ENCODE peak calls at places on chromosomes 11 and 22, in four cellular contexts. One of them, this sample, is unnamed.
A peak's percentile ranks its signal among the peaks of the same experiment; 100 is the strongest.

GRCh38 chr22:33871935-33872334 is 48.3 kb downstream of the LARGE1 start:
- DNase-seq in stimulated activated CD4-positive, alpha-beta T cell treated with anti-CD3 and anti-CD28 coated beads, Interleukin-1b, Interleukin-23, amount 100 ng/mL, for 4 hours: no peak
- DNase-seq in OCI-LY7: no peak
- DNase-seq in activated CD4-positive, alpha-beta T cell treated with anti-CD3 and anti-CD28 coated beads, Interleukin-2, amount 10 ng/mL, durations not matched to agents 7 days and 5 days: no peak
- DNase-seq in this sample: no peak

GRCh38 chr11:32006799-32007388 is 84.0 kb upstream of the RCN1 start:
- DNase-seq in stimulated activated CD4-positive, alpha-beta T cell treated with anti-CD3 and anti-CD28 coated beads, Interleukin-1b, Interleukin-23, amount 100 ng/mL, for 4 hours: no peak
- DNase-seq in OCI-LY7: peak; percentile 37
- DNase-seq in activated CD4-positive, alpha-beta T cell treated with anti-CD3 and anti-CD28 coated beads, Interleukin-2, amount 10 ng/mL, durations not matched to agents 7 days and 5 days: peak; percentile 34
- DNase-seq in this sample: no peak

GRCh38 chr11:61494341-61495038 is 14.1 kb upstream of the LRRC10B start:
- DNase-seq in stimulated activated CD4-positive, alpha-beta T cell treated with anti-CD3 and anti-CD28 coated beads, Interleukin-1b, Interleukin-23, amount 100 ng/mL, for 4 hours: no peak
- DNase-seq in OCI-LY7: no peak
- DNase-seq in activated CD4-positive, alpha-beta T cell treated with anti-CD3 and anti-CD28 coated beads, Interleukin-2, amount 10 ng/mL, durations not matched to agents 7 days and 5 days: no peak
- DNase-seq in this sample: no peak

GRCh38 chr22:41928416-41929157 is 2.0 kb upstream of the TNFRSF13C start:
- DNase-seq in stimulated activated CD4-positive, alpha-beta T cell treated with anti-CD3 and anti-CD28 coated beads, Interleukin-1b, Interleukin-23, amount 100 ng/mL, for 4 hours: no peak
- DNase-seq in OCI-LY7: no peak
- DNase-seq in activated CD4-positive, alpha-beta T cell treated with anti-CD3 and anti-CD28 coated beads, Interleukin-2, amount 10 ng/mL, durations not matched to agents 7 days and 5 days: no peak
- DNase-seq in this sample: no peak

GRCh38 chr11:72730243-72730642 is 22.0 kb downstream of the ARAP1 start:
- DNase-seq in stimulated activated CD4-positive, alpha-beta T cell treated with anti-CD3 and anti-CD28 coated beads, Interleukin-1b, Interleukin-23, amount 100 ng/mL, for 4 hours: no peak
- DNase-seq in OCI-LY7: no peak
- DNase-seq in activated CD4-positive, alpha-beta T cell treated with anti-CD3 and anti-CD28 coated beads, Interleukin-2, amount 10 ng/mL, durations not matched to agents 7 days and 5 days: no peak
- DNase-seq in this sample: no peak

GRCh38 chr11:7936615-7937014 is 4.9 kb downstream of the OR10A3 start:
- DNase-seq in stimulated activated CD4-positive, alpha-beta T cell treated with anti-CD3 and anti-CD28 coated beads, Interleukin-1b, Interleukin-23, amount 100 ng/mL, for 4 hours: no peak
- DNase-seq in OCI-LY7: no peak
- DNase-seq in activated CD4-positive, alpha-beta T cell treated with anti-CD3 and anti-CD28 coated beads, Interleukin-2, amount 10 ng/mL, durations not matched to agents 7 days and 5 days: no peak
- DNase-seq in this sample: no peak

GRCh38 chr11:6542727-6543126 is 45.6 kb downstream of the DNHD1 start:
- DNase-seq in stimulated activated CD4-positive, alpha-beta T cell treated with anti-CD3 and anti-CD28 coated beads, Interleukin-1b, Interleukin-23, amount 100 ng/mL, for 4 hours: no peak
- DNase-seq in OCI-LY7: no peak
- DNase-seq in activated CD4-positive, alpha-beta T cell treated with anti-CD3 and anti-CD28 coated beads, Interleukin-2, amount 10 ng/mL, durations not matched to agents 7 days and 5 days: no peak
- DNase-seq in this sample: no peak

GRCh38 chr11:130582994-130583393 is 134.5 kb downstream of the ADAMTS15 start:
- DNase-seq in stimulated activated CD4-positive, alpha-beta T cell treated with anti-CD3 and anti-CD28 coated beads, Interleukin-1b, Interleukin-23, amount 100 ng/mL, for 4 hours: no peak
- DNase-seq in OCI-LY7: no peak
- DNase-seq in activated CD4-positive, alpha-beta T cell treated with anti-CD3 and anti-CD28 coated beads, Interleukin-2, amount 10 ng/mL, durations not matched to agents 7 days and 5 days: no peak
- DNase-seq in this sample: no peak

GRCh38 chr11:13216019-13217006 is 61.3 kb upstream of the BMAL1 start:
- DNase-seq in stimulated activated CD4-positive, alpha-beta T cell treated with anti-CD3 and anti-CD28 coated beads, Interleukin-1b, Interleukin-23, amount 100 ng/mL, for 4 hours: no peak
- DNase-seq in OCI-LY7: no peak
- DNase-seq in activated CD4-positive, alpha-beta T cell treated with anti-CD3 and anti-CD28 coated beads, Interleukin-2, amount 10 ng/mL, durations not matched to agents 7 days and 5 days: no peak
- DNase-seq in this sample: no peak

GRCh38 chr22:38706101-38706884 is 549 bp downstream of the GTPBP1 start:
- DNase-seq in stimulated activated CD4-positive, alpha-beta T cell treated with anti-CD3 and anti-CD28 coated beads, Interleukin-1b, Interleukin-23, amount 100 ng/mL, for 4 hours: peak; percentile 30
- DNase-seq in OCI-LY7: peak; percentile 20
- DNase-seq in activated CD4-positive, alpha-beta T cell treated with anti-CD3 and anti-CD28 coated beads, Interleukin-2, amount 10 ng/mL, durations not matched to agents 7 days and 5 days: peak; percentile 49
- DNase-seq in this sample: no peak

GRCh38 chr22:30421695-30422480 is 3.7 kb upstream of the MTFP1 start:
- DNase-seq in stimulated activated CD4-positive, alpha-beta T cell treated with anti-CD3 and anti-CD28 coated beads, Interleukin-1b, Interleukin-23, amount 100 ng/mL, for 4 hours: no peak
- DNase-seq in OCI-LY7: no peak
- DNase-seq in activated CD4-positive, alpha-beta T cell treated with anti-CD3 and anti-CD28 coated beads, Interleukin-2, amount 10 ng/mL, durations not matched to agents 7 days and 5 days: no peak
- DNase-seq in this sample: no peak

GRCh38 chr11:113664069-113664980 is 41.8 kb downstream of the TMPRSS5 start:
- DNase-seq in stimulated activated CD4-positive, alpha-beta T cell treated with anti-CD3 and anti-CD28 coated beads, Interleukin-1b, Interleukin-23, amount 100 ng/mL, for 4 hours: no peak
- DNase-seq in OCI-LY7: no peak
- DNase-seq in activated CD4-positive, alpha-beta T cell treated with anti-CD3 and anti-CD28 coated beads, Interleukin-2, amount 10 ng/mL, durations not matched to agents 7 days and 5 days: no peak
- DNase-seq in this sample: no peak

GRCh38 chr11:103920933-103921332 is 115.5 kb upstream of the DDI1 start:
- DNase-seq in stimulated activated CD4-positive, alpha-beta T cell treated with anti-CD3 and anti-CD28 coated beads, Interleukin-1b, Interleukin-23, amount 100 ng/mL, for 4 hours: no peak
- DNase-seq in OCI-LY7: peak; percentile 18
- DNase-seq in activated CD4-positive, alpha-beta T cell treated with anti-CD3 and anti-CD28 coated beads, Interleukin-2, amount 10 ng/mL, durations not matched to agents 7 days and 5 days: no peak
- DNase-seq in this sample: no peak

GRCh38 chr11:122069946-122070345 is 46.1 kb downstream of the BLID start:
- DNase-seq in stimulated activated CD4-positive, alpha-beta T cell treated with anti-CD3 and anti-CD28 coated beads, Interleukin-1b, Interleukin-23, amount 100 ng/mL, for 4 hours: no peak
- DNase-seq in OCI-LY7: no peak
- DNase-seq in activated CD4-positive, alpha-beta T cell treated with anti-CD3 and anti-CD28 coated beads, Interleukin-2, amount 10 ng/mL, durations not matched to agents 7 days and 5 days: peak; percentile 17
- DNase-seq in this sample: no peak

GRCh38 chr11:111777094-111778046 is 11.2 kb upstream of the PPP2R1B start:
- DNase-seq in stimulated activated CD4-positive, alpha-beta T cell treated with anti-CD3 and anti-CD28 coated beads, Interleukin-1b, Interleukin-23, amount 100 ng/mL, for 4 hours: no peak
- DNase-seq in OCI-LY7: peak; percentile 87
- DNase-seq in activated CD4-positive, alpha-beta T cell treated with anti-CD3 and anti-CD28 coated beads, Interleukin-2, amount 10 ng/mL, durations not matched to agents 7 days and 5 days: peak; percentile 57
- DNase-seq in this sample: no peak

GRCh38 chr11:60977224-60977623 is 5.7 kb downstream of the CD6 start:
- DNase-seq in stimulated activated CD4-positive, alpha-beta T cell treated with anti-CD3 and anti-CD28 coated beads, Interleukin-1b, Interleukin-23, amount 100 ng/mL, for 4 hours: no peak
- DNase-seq in OCI-LY7: no peak
- DNase-seq in activated CD4-positive, alpha-beta T cell treated with anti-CD3 and anti-CD28 coated beads, Interleukin-2, amount 10 ng/mL, durations not matched to agents 7 days and 5 days: no peak
- DNase-seq in this sample: no peak

GRCh38 chr22:17931400-17931825 is 92.9 kb downstream of the MICAL3 start:
- DNase-seq in stimulated activated CD4-positive, alpha-beta T cell treated with anti-CD3 and anti-CD28 coated beads, Interleukin-1b, Interleukin-23, amount 100 ng/mL, for 4 hours: no peak
- DNase-seq in OCI-LY7: no peak
- DNase-seq in activated CD4-positive, alpha-beta T cell treated with anti-CD3 and anti-CD28 coated beads, Interleukin-2, amount 10 ng/mL, durations not matched to agents 7 days and 5 days: no peak
- DNase-seq in this sample: no peak

GRCh38 chr22:27641049-27641790 is 160.3 kb downstream of the MN1 start:
- DNase-seq in stimulated activated CD4-positive, alpha-beta T cell treated with anti-CD3 and anti-CD28 coated beads, Interleukin-1b, Interleukin-23, amount 100 ng/mL, for 4 hours: no peak
- DNase-seq in OCI-LY7: no peak
- DNase-seq in activated CD4-positive, alpha-beta T cell treated with anti-CD3 and anti-CD28 coated beads, Interleukin-2, amount 10 ng/mL, durations not matched to agents 7 days and 5 days: no peak
- DNase-seq in this sample: no peak

GRCh38 chr11:44399968-44400367 is 90.0 kb upstream of the ALX4 start:
- DNase-seq in stimulated activated CD4-positive, alpha-beta T cell treated with anti-CD3 and anti-CD28 coated beads, Interleukin-1b, Interleukin-23, amount 100 ng/mL, for 4 hours: no peak
- DNase-seq in OCI-LY7: no peak
- DNase-seq in activated CD4-positive, alpha-beta T cell treated with anti-CD3 and anti-CD28 coated beads, Interleukin-2, amount 10 ng/mL, durations not matched to agents 7 days and 5 days: no peak
- DNase-seq in this sample: no peak

GRCh38 chr11:13009921-13010736 is 1.0 kb downstream of the RASSF10 start:
- DNase-seq in stimulated activated CD4-positive, alpha-beta T cell treated with anti-CD3 and anti-CD28 coated beads, Interleukin-1b, Interleukin-23, amount 100 ng/mL, for 4 hours: no peak
- DNase-seq in OCI-LY7: no peak
- DNase-seq in activated CD4-positive, alpha-beta T cell treated with anti-CD3 and anti-CD28 coated beads, Interleukin-2, amount 10 ng/mL, durations not matched to agents 7 days and 5 days: no peak
- DNase-seq in this sample: no peak

GRCh38 chr11:31804439-31805036 is 6.6 kb downstream of the PAX6 start:
- DNase-seq in stimulated activated CD4-positive, alpha-beta T cell treated with anti-CD3 and anti-CD28 coated beads, Interleukin-1b, Interleukin-23, amount 100 ng/mL, for 4 hours: no peak
- DNase-seq in OCI-LY7: no peak
- DNase-seq in activated CD4-positive, alpha-beta T cell treated with anti-CD3 and anti-CD28 coated beads, Interleukin-2, amount 10 ng/mL, durations not matched to agents 7 days and 5 days: no peak
- DNase-seq in this sample: no peak

GRCh38 chr11:106070606-106071005 is 6.5 kb downstream of the KBTBD3 start:
- DNase-seq in stimulated activated CD4-positive, alpha-beta T cell treated with anti-CD3 and anti-CD28 coated beads, Interleukin-1b, Interleukin-23, amount 100 ng/mL, for 4 hours: no peak
- DNase-seq in OCI-LY7: no peak
- DNase-seq in activated CD4-positive, alpha-beta T cell treated with anti-CD3 and anti-CD28 coated beads, Interleukin-2, amount 10 ng/mL, durations not matched to agents 7 days and 5 days: no peak
- DNase-seq in this sample: no peak

GRCh38 chr11:76626921-76627391 is 43.6 kb downstream of the LRRC32 start:
- DNase-seq in stimulated activated CD4-positive, alpha-beta T cell treated with anti-CD3 and anti-CD28 coated beads, Interleukin-1b, Interleukin-23, amount 100 ng/mL, for 4 hours: no peak
- DNase-seq in OCI-LY7: peak; percentile 84
- DNase-seq in activated CD4-positive, alpha-beta T cell treated with anti-CD3 and anti-CD28 coated beads, Interleukin-2, amount 10 ng/mL, durations not matched to agents 7 days and 5 days: peak; percentile 54
- DNase-seq in this sample: no peak

GRCh38 chr11:62138630-62139425 is 15.0 kb downstream of the INCENP start:
- DNase-seq in stimulated activated CD4-positive, alpha-beta T cell treated with anti-CD3 and anti-CD28 coated beads, Interleukin-1b, Interleukin-23, amount 100 ng/mL, for 4 hours: no peak
- DNase-seq in OCI-LY7: no peak
- DNase-seq in activated CD4-positive, alpha-beta T cell treated with anti-CD3 and anti-CD28 coated beads, Interleukin-2, amount 10 ng/mL, durations not matched to agents 7 days and 5 days: no peak
- DNase-seq in this sample: no peak

GRCh38 chr11:83456075-83456474 is 169.9 kb upstream of the CCDC90B start:
- DNase-seq in stimulated activated CD4-positive, alpha-beta T cell treated with anti-CD3 and anti-CD28 coated beads, Interleukin-1b, Interleukin-23, amount 100 ng/mL, for 4 hours: no peak
- DNase-seq in OCI-LY7: no peak
- DNase-seq in activated CD4-positive, alpha-beta T cell treated with anti-CD3 and anti-CD28 coated beads, Interleukin-2, amount 10 ng/mL, durations not matched to agents 7 days and 5 days: no peak
- DNase-seq in this sample: no peak

GRCh38 chr11:44747339-44747738 is 20.6 kb downstream of the TSPAN18 start:
- DNase-seq in stimulated activated CD4-positive, alpha-beta T cell treated with anti-CD3 and anti-CD28 coated beads, Interleukin-1b, Interleukin-23, amount 100 ng/mL, for 4 hours: no peak
- DNase-seq in OCI-LY7: no peak
- DNase-seq in activated CD4-positive, alpha-beta T cell treated with anti-CD3 and anti-CD28 coated beads, Interleukin-2, amount 10 ng/mL, durations not matched to agents 7 days and 5 days: no peak
- DNase-seq in this sample: no peak

GRCh38 chr11:86743223-86744118 is 56.9 kb upstream of the PRSS23 start:
- DNase-seq in stimulated activated CD4-positive, alpha-beta T cell treated with anti-CD3 and anti-CD28 coated beads, Interleukin-1b, Interleukin-23, amount 100 ng/mL, for 4 hours: peak; percentile 9
- DNase-seq in OCI-LY7: no peak
- DNase-seq in activated CD4-positive, alpha-beta T cell treated with anti-CD3 and anti-CD28 coated beads, Interleukin-2, amount 10 ng/mL, durations not matched to agents 7 days and 5 days: no peak
- DNase-seq in this sample: no peak

GRCh38 chr11:6606471-6607189 is 3.1 kb downstream of the ILK start:
- DNase-seq in stimulated activated CD4-positive, alpha-beta T cell treated with anti-CD3 and anti-CD28 coated beads, Interleukin-1b, Interleukin-23, amount 100 ng/mL, for 4 hours: no peak
- DNase-seq in OCI-LY7: peak; percentile 52
- DNase-seq in activated CD4-positive, alpha-beta T cell treated with anti-CD3 and anti-CD28 coated beads, Interleukin-2, amount 10 ng/mL, durations not matched to agents 7 days and 5 days: peak; percentile 61
- DNase-seq in this sample: peak; percentile 61

GRCh38 chr11:16690061-16690460 is 48.4 kb upstream of the C11orf58 start:
- DNase-seq in stimulated activated CD4-positive, alpha-beta T cell treated with anti-CD3 and anti-CD28 coated beads, Interleukin-1b, Interleukin-23, amount 100 ng/mL, for 4 hours: no peak
- DNase-seq in OCI-LY7: no peak
- DNase-seq in activated CD4-positive, alpha-beta T cell treated with anti-CD3 and anti-CD28 coated beads, Interleukin-2, amount 10 ng/mL, durations not matched to agents 7 days and 5 days: no peak
- DNase-seq in this sample: no peak

GRCh38 chr11:8266246-8267241 is 2.9 kb upstream of the LMO1 start:
- DNase-seq in stimulated activated CD4-positive, alpha-beta T cell treated with anti-CD3 and anti-CD28 coated beads, Interleukin-1b, Interleukin-23, amount 100 ng/mL, for 4 hours: no peak
- DNase-seq in OCI-LY7: no peak
- DNase-seq in activated CD4-positive, alpha-beta T cell treated with anti-CD3 and anti-CD28 coated beads, Interleukin-2, amount 10 ng/mL, durations not matched to agents 7 days and 5 days: no peak
- DNase-seq in this sample: no peak

GRCh38 chr11:57596266-57596885 is 1.1 kb upstream of the SERPING1 start:
- DNase-seq in stimulated activated CD4-positive, alpha-beta T cell treated with anti-CD3 and anti-CD28 coated beads, Interleukin-1b, Interleukin-23, amount 100 ng/mL, for 4 hours: no peak
- DNase-seq in OCI-LY7: no peak
- DNase-seq in activated CD4-positive, alpha-beta T cell treated with anti-CD3 and anti-CD28 coated beads, Interleukin-2, amount 10 ng/mL, durations not matched to agents 7 days and 5 days: no peak
- DNase-seq in this sample: no peak

GRCh38 chr11:84564180-84564866 is 1062.8 kb downstream of the DLG2 start:
- DNase-seq in stimulated activated CD4-positive, alpha-beta T cell treated with anti-CD3 and anti-CD28 coated beads, Interleukin-1b, Interleukin-23, amount 100 ng/mL, for 4 hours: no peak
- DNase-seq in OCI-LY7: peak; percentile 69
- DNase-seq in activated CD4-positive, alpha-beta T cell treated with anti-CD3 and anti-CD28 coated beads, Interleukin-2, amount 10 ng/mL, durations not matched to agents 7 days and 5 days: peak; percentile 14
- DNase-seq in this sample: no peak

GRCh38 chr11:117528061-117528780 is 200.6 kb downstream of the CEP164 start:
- DNase-seq in stimulated activated CD4-positive, alpha-beta T cell treated with anti-CD3 and anti-CD28 coated beads, Interleukin-1b, Interleukin-23, amount 100 ng/mL, for 4 hours: no peak
- DNase-seq in OCI-LY7: no peak
- DNase-seq in activated CD4-positive, alpha-beta T cell treated with anti-CD3 and anti-CD28 coated beads, Interleukin-2, amount 10 ng/mL, durations not matched to agents 7 days and 5 days: no peak
- DNase-seq in this sample: no peak

GRCh38 chr22:50316114-50317065 is 8.9 kb upstream of the PLXNB2 start:
- DNase-seq in stimulated activated CD4-positive, alpha-beta T cell treated with anti-CD3 and anti-CD28 coated beads, Interleukin-1b, Interleukin-23, amount 100 ng/mL, for 4 hours: no peak
- DNase-seq in OCI-LY7: no peak
- DNase-seq in activated CD4-positive, alpha-beta T cell treated with anti-CD3 and anti-CD28 coated beads, Interleukin-2, amount 10 ng/mL, durations not matched to agents 7 days and 5 days: no peak
- DNase-seq in this sample: no peak

This sample was measured in amygdala.